ENCODE peak calls at places on chromosomes 11 and 22, in eight cellular contexts. Y is HT1080, R is ACHN, K is T-helper 1 cell, L is HCEC 1CT, N is lung microvascular endothelial cell, Z is foreskin keratinocyte, D is GM13977. V is an unnamed sample.

GRCh38 chr22:39490135-39490798 is 11.8 kb upstream of the MIEF1 start:
- DNase-seq in Y (peak), R (peak), K (peak), L (peak), N (peak), Z (peak), D (peak), V (peak)

GRCh38 chr11:28981331-28981865 is 873.2 kb downstream of the METTL15 start:
- DNase-seq in Y (peak), R (no peak), K (no peak), L (no peak), N (peak), Z (no peak), D (no peak), V (peak)

GRCh38 chr11:86152006-86152862 is 83.3 kb upstream of the PICALM start:
- DNase-seq in Y (peak), R (peak), K (no peak), L (no peak), N (peak), Z (peak), D (no peak), V (no peak)

GRCh38 chr22:28229566-28230483 is 310.8 kb upstream of the PITPNB start:
- DNase-seq in Y (no peak), R (no peak), K (no peak), L (peak), N (no peak), Z (no peak), D (no peak), V (no peak)

GRCh38 chr11:63868399-63869064 is 29.6 kb downstream of the MARK2 start:
- DNase-seq in Y (no peak), R (no peak), K (no peak), L (no peak), N (peak), Z (no peak), D (no peak), V (no peak)

GRCh38 chr11:95520765-95521542 is 268.6 kb downstream of the FAM76B start:
- DNase-seq in Y (peak), R (peak), K (no peak), L (peak), N (no peak), Z (peak), D (no peak), V (no peak)

GRCh38 chr11:94786264-94787126 is 18.3 kb downstream of the AMOTL1 start:
- DNase-seq in Y (no peak), R (peak), K (no peak), L (peak), N (peak), Z (no peak), D (peak), V (no peak)

GRCh38 chr11:118610773-118611432 is 3.5 kb downstream of the PHLDB1 start:
- DNase-seq in Y (no peak), R (no peak), K (peak), L (peak), N (peak), Z (no peak), D (peak), V (no peak)

GRCh38 chr22:30033891-30034290 is 46.4 kb upstream of the HORMAD2 start:
- DNase-seq in Y (no peak), R (no peak), K (no peak), L (no peak), N (no peak), Z (no peak), D (no peak), V (no peak)

GRCh38 chr11:69662806-69663205 is 12.3 kb downstream of the LTO1 start:
- DNase-seq in Y (no peak), R (no peak), K (no peak), L (no peak), N (no peak), Z (no peak), D (no peak), V (no peak)

GRCh38 chr22:41377846-41378245 is 3.9 kb upstream of the TEF start:
- DNase-seq in Y (no peak), R (no peak), K (no peak), L (no peak), N (no peak), Z (no peak), D (no peak), V (no peak)

GRCh38 chr11:46010100-46010499 is 87.6 kb downstream of the LARGE2 start:
- DNase-seq in Y (no peak), R (no peak), K (no peak), L (no peak), N (no peak), Z (no peak), D (no peak), V (no peak)

GRCh38 chr11:59285716-59286260 is 72.9 kb upstream of the OR5AN1 start:
- DNase-seq in Y (no peak), R (no peak), K (no peak), L (no peak), N (no peak), Z (no peak), D (no peak), V (no peak)

GRCh38 chr22:38202437-38203089 is 769 bp downstream of the MAFF start:
- DNase-seq in Y (peak), R (peak), K (peak), L (peak), N (peak), Z (no peak), D (peak), V (peak)

GRCh38 chr11:22666700-22667439 is 459 bp downstream of the GAS2 start:
- DNase-seq in Y (no peak), R (no peak), K (no peak), L (no peak), N (no peak), Z (no peak), D (peak), V (no peak)

GRCh38 chr11:118533769-118534729 is 3.1 kb downstream of the TMEM25 start:
- DNase-seq in Y (no peak), R (no peak), K (no peak), L (no peak), N (no peak), Z (no peak), D (no peak), V (no peak)

GRCh38 chr11:94473177-94473799 is 20.4 kb downstream of the MRE11 start:
- DNase-seq in Y (no peak), R (no peak), K (no peak), L (no peak), N (no peak), Z (no peak), D (peak), V (no peak)

GRCh38 chr22:30404307-30404706 is 7.5 kb downstream of the SEC14L2 start:
- DNase-seq in Y (no peak), R (no peak), K (no peak), L (no peak), N (no peak), Z (no peak), D (no peak), V (no peak)

GRCh38 chr11:110710520-110711381 is 1.5 kb downstream of the ARHGAP20 start:
- DNase-seq in Y (no peak), R (no peak), K (no peak), L (peak), N (peak), Z (no peak), D (no peak), V (no peak)

GRCh38 chr11:61883947-61884346 is 7.4 kb downstream of the FADS3 start:
- DNase-seq in Y (no peak), R (no peak), K (no peak), L (no peak), N (no peak), Z (no peak), D (no peak), V (no peak)

GRCh38 chr11:2290351-2290841 is 11.3 kb downstream of the C11orf21 start:
- DNase-seq in Y (no peak), R (no peak), K (no peak), L (no peak), N (no peak), Z (no peak), D (no peak), V (no peak)

GRCh38 chr11:115918579-115918978 is 414.4 kb upstream of the CADM1 start:
- DNase-seq in Y (no peak), R (no peak), K (no peak), L (no peak), N (no peak), Z (no peak), D (no peak), V (no peak)

GRCh38 chr11:108069947-108070346 is 51.4 kb upstream of the ACAT1 start:
- DNase-seq in Y (no peak), R (peak), K (no peak), L (peak), N (peak), Z (peak), D (peak), V (no peak)

GRCh38 chr22:45341503-45341902 is 31.8 kb downstream of the FAM118A start:
- DNase-seq in Y (no peak), R (no peak), K (peak), L (no peak), N (no peak), Z (no peak), D (no peak), V (no peak)

GRCh38 chr11:8259316-8259995 is 4.2 kb downstream of the LMO1 start:
- DNase-seq in Y (no peak), R (no peak), K (no peak), L (no peak), N (no peak), Z (no peak), D (no peak), V (no peak)

GRCh38 chr22:43173566-43173965 is 13.4 kb downstream of the TTLL12 start:
- DNase-seq in Y (no peak), R (no peak), K (no peak), L (no peak), N (no peak), Z (no peak), D (no peak), V (no peak)

GRCh38 chr11:45243931-45244330 is 42.2 kb downstream of the SYT13 start:
- DNase-seq in Y (no peak), R (no peak), K (no peak), L (no peak), N (no peak), Z (no peak), D (no peak), V (no peak)

GRCh38 chr22:46113110-46113909 is 37.0 kb upstream of the PPARA start:
- DNase-seq in Y (no peak), R (no peak), K (no peak), L (no peak), N (no peak), Z (no peak), D (no peak), V (no peak)

GRCh38 chr11:12287374-12288211 is 89.8 kb upstream of the PARVA start:
- DNase-seq in Y (peak), R (peak), K (no peak), L (peak), N (peak), Z (peak), D (peak), V (no peak)

GRCh38 chr22:24326266-24326665 is 55.6 kb downstream of the SPECC1L start:
- DNase-seq in Y (no peak), R (no peak), K (no peak), L (no peak), N (no peak), Z (no peak), D (no peak), V (no peak)

GRCh38 chr22:35558719-35559118 is 18.1 kb downstream of the RASD2 start:
- DNase-seq in Y (no peak), R (no peak), K (no peak), L (no peak), N (no peak), Z (no peak), D (no peak), V (no peak)

GRCh38 chr11:78414321-78415051 is 3.1 kb downstream of the GAB2 start:
- DNase-seq in Y (no peak), R (peak), K (no peak), L (peak), N (peak), Z (no peak), D (peak), V (no peak)

GRCh38 chr11:83157755-83158473 is 983 bp downstream of the PCF11 start:
- DNase-seq in Y (peak), R (peak), K (peak), L (peak), N (peak), Z (peak), D (peak), V (no peak)

GRCh38 chr11:69300124-69301032 is 6.4 kb downstream of the MYEOV start:
- DNase-seq in Y (peak), R (peak), K (no peak), L (peak), N (peak), Z (no peak), D (no peak), V (no peak)

GRCh38 chr11:63668396-63668795 is 2.8 kb downstream of the ATL3 start:
- DNase-seq in Y (no peak), R (no peak), K (no peak), L (peak), N (no peak), Z (no peak), D (no peak), V (no peak)

GRCh38 chr11:27599217-27599616 is 92.6 kb upstream of the LIN7C start:
- DNase-seq in Y (no peak), R (peak), K (no peak), L (no peak), N (no peak), Z (no peak), D (no peak), V (no peak)

GRCh38 chr11:93737904-93738612 is 3.2 kb downstream of the TAF1D start:
- DNase-seq in Y (peak), R (peak), K (no peak), L (peak), N (peak), Z (peak), D (no peak), V (no peak)

GRCh38 chr11:10601722-10602281 is 33.3 kb upstream of the LYVE1 start:
- DNase-seq in Y (no peak), R (no peak), K (no peak), L (no peak), N (no peak), Z (no peak), D (no peak), V (no peak)

GRCh38 chr22:40323681-40324083 is 22.6 kb upstream of the ADSL start:
- DNase-seq in Y (no peak), R (no peak), K (no peak), L (no peak), N (no peak), Z (no peak), D (no peak), V (no peak)